ENCODE peak calls at places on chromosomes 1 and 21, in seven cellular contexts. Z is ELR; Q is astrocyte of the cerebellum; D is A549; W is GM03348; I is stimulated activated CD4-positive, alpha-beta T cell treated with anti-CD3 and anti-CD28 coated beads, TNF-alpha, amount 100 ng/mL, for 48 hours; P is transverse colon. V is an unnamed sample.

GRCh38 chr1:198656500-198656932 is 17.7 kb downstream of the PTPRC start:
- DNase-seq in Q (no peak), D (no peak), W (no peak), Z (peak; percentile 31), I (no peak), P (peak; percentile 78), V (peak; percentile 65)

GRCh38 chr21:27817061-27817460 is 850.2 kb upstream of the ADAMTS5 start:
- DNase-seq in P (no peak), I (no peak), Q (no peak), Z (no peak), W (no peak), D (no peak), V (no peak)

GRCh38 chr1:231695439-231696255 is 69.1 kb downstream of the DISC1 start:
- DNase-seq in W (no peak), P (no peak), D (no peak), Q (no peak), Z (no peak), I (no peak), V (no peak)

GRCh38 chr1:49363628-49364027 is 586.9 kb upstream of the BEND5 start:
- DNase-seq in Q (no peak), I (no peak), D (no peak), P (no peak), Z (no peak), W (no peak), V (no peak)

GRCh38 chr1:156513189-156513588 is 12.6 kb upstream of the MEF2D start:
- DNase-seq in P (peak; percentile 16), I (no peak), W (no peak), Z (no peak), Q (no peak), D (no peak), V (no peak)

GRCh38 chr1:147627435-147628110 is 42.8 kb downstream of the ACP6 start:
- DNase-seq in W (peak; percentile 84), Q (peak; percentile 16), I (peak; percentile 31), Z (peak; percentile 62), P (peak; percentile 49), D (peak; percentile 81), V (peak; percentile 8)

GRCh38 chr1:170729608-170730378 is 65.9 kb downstream of the PRRX1 start:
- DNase-seq in P (no peak), Q (no peak), Z (no peak), W (peak; percentile 30), D (no peak), I (no peak), V (no peak)

GRCh38 chr1:151871284-151872030 is 17.9 kb upstream of the THEM5 start:
- DNase-seq in I (no peak), Q (no peak), W (no peak), Z (no peak), D (no peak), P (no peak), V (no peak)

GRCh38 chr1:74673351-74674111 is at the start of gene ERICH3:
- DNase-seq in P (no peak), W (peak; percentile 26), I (no peak), Q (no peak), Z (no peak), D (no peak), V (no peak)

GRCh38 chr1:241532173-241532553 is at the start of gene KMO:
- DNase-seq in Q (no peak), I (no peak), W (no peak), D (no peak), P (no peak), Z (peak; percentile 49), V (no peak)

GRCh38 chr1:61083799-61084385 is 1.5 kb downstream of the NFIA start:
- DNase-seq in W (no peak), P (no peak), I (no peak), Z (no peak), Q (no peak), D (no peak), V (no peak)

GRCh38 chr1:208238710-208239517 is 5.3 kb downstream of the PLXNA2 start:
- DNase-seq in D (peak; percentile 58), Q (no peak), P (no peak), I (no peak), Z (peak; percentile 78), W (peak; percentile 80), V (no peak)

GRCh38 chr1:152348447-152348846 is 11.4 kb downstream of the FLG2 start:
- DNase-seq in Z (peak; percentile 33), I (no peak), W (no peak), Q (no peak), D (no peak), P (no peak), V (no peak)

GRCh38 chr1:62613325-62613727 is 16.0 kb downstream of the ANGPTL3 start:
- DNase-seq in P (no peak), W (no peak), Q (no peak), Z (no peak), D (no peak), I (no peak), V (no peak)

GRCh38 chr21:39840373-39841097 is 26.7 kb upstream of the PCP4 start:
- DNase-seq in D (no peak), Z (no peak), W (no peak), Q (no peak), I (no peak), P (no peak), V (no peak)

GRCh38 chr1:63915121-63915520 is 141.3 kb downstream of the ROR1 start:
- DNase-seq in D (no peak), Q (peak; percentile 24), Z (peak; percentile 45), W (no peak), P (no peak), I (no peak), V (no peak)

GRCh38 chr1:65114312-65114711 is 33.7 kb upstream of the AK4 start:
- DNase-seq in Z (no peak), D (no peak), P (no peak), I (no peak), W (no peak), Q (peak; percentile 6), V (no peak)

GRCh38 chr1:20994176-20994575 is 182.5 kb downstream of the EIF4G3 start:
- DNase-seq in Q (no peak), D (no peak), W (no peak), Z (no peak), P (no peak), I (no peak), V (no peak)

GRCh38 chr21:16509466-16509865 is 779.7 kb downstream of the USP25 start:
- DNase-seq in Z (no peak), Q (peak; percentile 94), D (no peak), W (peak; percentile 50), P (no peak), I (no peak), V (no peak)

GRCh38 chr1:236774926-236775325 is 20.2 kb upstream of the MTR start:
- DNase-seq in D (no peak), P (no peak), W (peak; percentile 54), Z (peak; percentile 41), I (no peak), Q (no peak), V (no peak)

GRCh38 chr1:232578681-232579195 is 51.2 kb downstream of the SIPA1L2 start:
- DNase-seq in P (no peak), Q (no peak), I (no peak), W (no peak), D (no peak), Z (no peak), V (no peak)

GRCh38 chr1:168179411-168180147 is 817 bp downstream of the TIPRL start:
- DNase-seq in P (no peak), W (peak; percentile 29), D (peak; percentile 26), Z (peak; percentile 54), I (no peak), Q (no peak), V (no peak)

GRCh38 chr21:27277122-27277521 is 310.2 kb upstream of the ADAMTS5 start:
- DNase-seq in P (no peak), I (no peak), D (no peak), Z (no peak), W (peak; percentile 24), Q (no peak), V (no peak)

GRCh38 chr1:12598914-12599463 is 19.0 kb downstream of the DHRS3 start:
- DNase-seq in D (no peak), Z (no peak), Q (no peak), I (no peak), W (no peak), P (no peak), V (no peak)

GRCh38 chr1:31372961-31373896 is at the start of gene FABP3:
- DNase-seq in Q (no peak), I (no peak), Z (peak; percentile 66), W (peak; percentile 85), P (peak; percentile 88), D (no peak), V (no peak)

GRCh38 chr1:110106013-110106941 is 6.0 kb upstream of the UBL4B start:
- DNase-seq in D (peak; percentile 75), I (peak; percentile 32), Q (peak; percentile 36), Z (peak; percentile 70), P (peak; percentile 67), W (peak; percentile 91), V (peak; percentile 22)

GRCh38 chr1:156581661-156582387 is 2.3 kb downstream of the TTC24 start:
- DNase-seq in Q (no peak), P (no peak), I (no peak), Z (no peak), D (no peak), W (no peak), V (no peak)

GRCh38 chr1:114218397-114219237 is 64.9 kb upstream of the SYT6 start:
- DNase-seq in Q (no peak), D (no peak), I (no peak), Z (no peak), P (no peak), W (no peak), V (no peak)